ENCODE peak calls at places on chromosomes 3 and 15, in seven cellular contexts. E is H7; W is RCC 7860; D is T follicular helper cell; I is M059J; T is CD4-positive, alpha-beta T cell; B is activated T-cell treated with anti-CD3 and anti-CD28 coated beads for 1 hour. U is an unnamed sample.
A peak's percentile ranks its signal among the peaks of the same experiment; 100 is the strongest.

GRCh38 chr15:58517682-58518525 is 86.1 kb downstream of the LIPC start:
- DNase-seq in E (no peak), W (no peak), D (no peak), I (no peak), T (no peak), B (no peak), U (peak; percentile 47)

GRCh38 chr3:4748701-4749378 is 230.4 kb upstream of the BHLHE40 start:
- DNase-seq in E (no peak), W (no peak), D (no peak), I (no peak), T (no peak), B (no peak), U (no peak)

GRCh38 chr3:47578691-47579632 is at the start of gene CSPG5:
- DNase-seq in E (peak; percentile 87), W (no peak), D (no peak), I (no peak), T (peak; percentile 40), B (no peak), U (peak; percentile 31)

GRCh38 chr3:41681479-41681878 is 280.4 kb downstream of the ULK4 start:
- DNase-seq in E (no peak), W (peak; percentile 97), D (no peak), I (peak; percentile 96), T (no peak), B (no peak), U (no peak)

GRCh38 chr3:107969994-107970896 is 120.6 kb downstream of the CD47 start:
- DNase-seq in E (no peak), W (peak; percentile 33), D (no peak), I (no peak), T (no peak), B (no peak), U (no peak)

GRCh38 chr3:190972840-190973270 is 110.4 kb upstream of the GMNC start:
- DNase-seq in E (no peak), W (no peak), D (no peak), I (peak; percentile 32), T (no peak), B (no peak), U (no peak)

GRCh38 chr3:158532099-158532734 is 38.8 kb upstream of the MLF1 start:
- DNase-seq in E (peak; percentile 10), W (peak; percentile 35), D (no peak), I (peak; percentile 73), T (no peak), B (no peak), U (no peak)

GRCh38 chr15:45268135-45268534 is 16.1 kb downstream of the SLC28A2 start:
- DNase-seq in E (peak; percentile 40), W (no peak), D (no peak), I (no peak), T (no peak), B (no peak), U (no peak)

GRCh38 chr3:16101295-16102186 is 72.9 kb upstream of the GALNT15 start:
- DNase-seq in E (no peak), W (peak; percentile 49), D (no peak), I (peak; percentile 72), T (no peak), B (no peak), U (no peak)

GRCh38 chr3:115768661-115769060 is 145.4 kb downstream of the GAP43 start:
- DNase-seq in E (no peak), W (no peak), D (no peak), I (no peak), T (no peak), B (no peak), U (no peak)

GRCh38 chr15:49423021-49423420 is at the start of gene FGF7:
- DNase-seq in E (no peak), W (no peak), D (no peak), I (peak; percentile 3), T (no peak), B (no peak), U (no peak)

GRCh38 chr15:99454941-99455795 is 110.6 kb upstream of the MEF2A start:
- DNase-seq in E (peak; percentile 42), W (peak; percentile 90), D (no peak), I (peak; percentile 95), T (no peak), B (no peak), U (no peak)

GRCh38 chr3:190108789-190109188 is 11.9 kb downstream of the P3H2 start:
- DNase-seq in E (no peak), W (no peak), D (no peak), I (no peak), T (no peak), B (no peak), U (no peak)

GRCh38 chr3:128313181-128313725 is 153.4 kb downstream of the DNAJB8 start:
- DNase-seq in E (no peak), W (no peak), D (no peak), I (no peak), T (no peak), B (no peak), U (no peak)

GRCh38 chr15:35680951-35681350 is 135.0 kb upstream of the DPH6 start:
- DNase-seq in E (no peak), W (no peak), D (no peak), I (no peak), T (no peak), B (no peak), U (no peak)

GRCh38 chr3:111800472-111800871 is 58.6 kb upstream of the PHLDB2 start:
- DNase-seq in E (no peak), W (no peak), D (no peak), I (no peak), T (no peak), B (no peak), U (no peak)

GRCh38 chr3:113297281-113297680 is 85.9 kb downstream of the BOC start:
- DNase-seq in E (no peak), W (no peak), D (no peak), I (no peak), T (no peak), B (no peak), U (no peak)

GRCh38 chr15:99213187-99213811 is 36.1 kb downstream of the TTC23 start:
- DNase-seq in E (peak; percentile 51), W (peak; percentile 47), D (peak; percentile 34), I (peak; percentile 61), T (peak; percentile 63), B (peak; percentile 49), U (peak; percentile 51)

GRCh38 chr3:132730891-132731580 is 8.8 kb upstream of the NPHP3 start:
- DNase-seq in E (peak; percentile 35), W (no peak), D (no peak), I (peak; percentile 68), T (no peak), B (no peak), U (no peak)

GRCh38 chr3:68771683-68772082 is 160.7 kb downstream of the TAFA4 start:
- DNase-seq in E (no peak), W (no peak), D (no peak), I (no peak), T (no peak), B (no peak), U (no peak)

GRCh38 chr3:159208080-159208479 is 406.2 kb downstream of the MFSD1 start:
- DNase-seq in E (no peak), W (no peak), D (no peak), I (peak; percentile 74), T (no peak), B (no peak), U (no peak)

GRCh38 chr15:74906450-74907276 is at the start of gene FAM219B:
- DNase-seq in E (peak; percentile 98), W (peak; percentile 58), D (peak; percentile 43), I (peak; percentile 85), T (peak; percentile 74), B (peak; percentile 64), U (peak; percentile 82)

GRCh38 chr15:35630570-35630969 is 84.6 kb upstream of the DPH6 start:
- DNase-seq in E (no peak), W (no peak), D (no peak), I (no peak), T (no peak), B (no peak), U (no peak)

GRCh38 chr3:88059380-88060160 is 515 bp downstream of the ZNF654 start:
- DNase-seq in E (peak; percentile 41), W (no peak), D (no peak), I (peak; percentile 24), T (peak; percentile 33), B (no peak), U (no peak)

GRCh38 chr15:42059661-42060476 is 34.5 kb downstream of the PLA2G4D start:
- DNase-seq in E (peak; percentile 83), W (peak; percentile 35), D (peak; percentile 51), I (peak; percentile 25), T (peak; percentile 78), B (peak; percentile 70), U (peak; percentile 76)

GRCh38 chr15:65363306-65363705 is 14.5 kb downstream of the IGDCC3 start:
- DNase-seq in E (peak; percentile 30), W (no peak), D (no peak), I (no peak), T (no peak), B (no peak), U (no peak)

GRCh38 chr3:140505256-140505655 is 172.6 kb upstream of the TRIM42 start:
- DNase-seq in E (no peak), W (no peak), D (no peak), I (peak; percentile 57), T (no peak), B (no peak), U (no peak)

GRCh38 chr3:130341388-130341787 is 4.1 kb upstream of the COL6A5 start:
- DNase-seq in E (no peak), W (no peak), D (no peak), I (peak; percentile 40), T (no peak), B (no peak), U (no peak)

GRCh38 chr15:20344601-20345400 is 196.8 kb downstream of the GOLGA6L6 start:
- DNase-seq in E (peak; percentile 40), W (no peak), D (no peak), I (no peak), T (no peak), B (no peak), U (no peak)

GRCh38 chr3:80496452-80496851 is 728.7 kb upstream of the ROBO1 start:
- DNase-seq in E (no peak), W (no peak), D (no peak), I (no peak), T (no peak), B (no peak), U (no peak)

GRCh38 chr3:37671000-37671483 is 190.6 kb upstream of the CTDSPL start:
- DNase-seq in E (no peak), W (no peak), D (no peak), I (no peak), T (no peak), B (no peak), U (no peak)

GRCh38 chr3:135907422-135908165 is 57.9 kb upstream of the PPP2R3A start:
- DNase-seq in E (no peak), W (no peak), D (no peak), I (no peak), T (no peak), B (no peak), U (no peak)

GRCh38 chr3:186200746-186201145 is 91.9 kb upstream of the ETV5 start:
- DNase-seq in E (no peak), W (no peak), D (no peak), I (no peak), T (no peak), B (no peak), U (no peak)

GRCh38 chr15:66462630-66463029 is 34.9 kb downstream of the SNAPC5 start:
- DNase-seq in E (no peak), W (no peak), D (no peak), I (no peak), T (no peak), B (no peak), U (no peak)

GRCh38 chr15:64288577-64288976 is 67.4 kb downstream of the CSNK1G1 start:
- DNase-seq in E (no peak), W (no peak), D (no peak), I (peak; percentile 81), T (no peak), B (no peak), U (no peak)

U was measured in CD8-positive, alpha-beta T cell.